ENCODE peak calls at places on chromosomes 16 and 17, in seven cellular contexts. Q, F, W, G, P, E and I are unnamed samples.

GRCh38 chr17:45857977-45858708 is 13.5 kb downstream of the SPPL2C start:
- DNase-seq in P (no peak), G (no peak), W (no peak), F (no peak), E (peak; percentile 63), Q (no peak), I (peak; percentile 79)

GRCh38 chr17:79249945-79250521 is 175.4 kb downstream of the ENGASE start:
- DNase-seq in Q (no peak), W (no peak), P (no peak), F (no peak), G (no peak), E (no peak), I (no peak)

GRCh38 chr16:75301804-75302203 is 50.4 kb upstream of the BCAR1 start:
- DNase-seq in P (no peak), E (no peak), G (no peak), W (no peak), Q (no peak), F (no peak), I (no peak)

GRCh38 chr16:76900285-76901263 is 290.4 kb upstream of the MON1B start:
- DNase-seq in Q (no peak), W (no peak), F (no peak), G (no peak), E (no peak), P (no peak), I (no peak)

GRCh38 chr16:11224096-11224893 is 31.7 kb downstream of the SOCS1 start:
- DNase-seq in Q (no peak), E (no peak), G (peak; percentile 38), F (no peak), W (no peak), P (no peak), I (peak; percentile 65)

GRCh38 chr16:14409563-14409962 is 220.5 kb downstream of the PARN start:
- DNase-seq in F (peak; percentile 98), E (peak; percentile 82), Q (no peak), W (no peak), P (peak; percentile 71), G (no peak), I (no peak)

GRCh38 chr17:66542967-66543525 is 240.6 kb downstream of the PRKCA start:
- DNase-seq in E (no peak), W (no peak), P (peak; percentile 59), F (peak; percentile 63), G (no peak), Q (no peak), I (no peak)

GRCh38 chr17:43846963-43847369 is at the start of gene CD300LG:
- DNase-seq in E (no peak), Q (no peak), F (no peak), G (no peak), W (no peak), P (no peak), I (no peak)

GRCh38 chr17:27817731-27818130 is 17.4 kb upstream of the NOS2 start:
- DNase-seq in F (peak; percentile 20), W (no peak), E (no peak), G (no peak), P (no peak), Q (no peak), I (no peak)

GRCh38 chr17:60823520-60823919 is 145.9 kb downstream of the BCAS3 start:
- DNase-seq in P (no peak), Q (no peak), F (no peak), E (no peak), W (no peak), G (no peak), I (no peak)

GRCh38 chr17:82321947-82322466 is 4.6 kb upstream of the CD7 start:
- DNase-seq in F (no peak), P (no peak), W (no peak), E (no peak), Q (no peak), G (no peak), I (no peak)

GRCh38 chr17:77492446-77493237 is 351.9 kb downstream of the SEC14L1 start:
- DNase-seq in W (no peak), F (no peak), G (no peak), P (no peak), Q (no peak), E (no peak), I (no peak)

GRCh38 chr16:5873221-5873620 is 775.6 kb upstream of the EEF2KMT start:
- DNase-seq in W (no peak), F (no peak), G (no peak), E (no peak), P (no peak), Q (no peak), I (no peak)

GRCh38 chr17:10755592-10756127 is 25.8 kb upstream of the TMEM220 start:
- DNase-seq in E (no peak), Q (no peak), P (no peak), W (no peak), F (no peak), G (no peak), I (no peak)

GRCh38 chr17:69967910-69968411 is 107.1 kb upstream of the KCNJ16 start:
- DNase-seq in G (no peak), Q (no peak), W (no peak), E (no peak), F (peak; percentile 90), P (peak; percentile 57), I (no peak)

GRCh38 chr17:60630352-60630751 is 30.4 kb downstream of the PPM1D start:
- DNase-seq in F (peak; percentile 58), W (no peak), G (no peak), P (peak; percentile 10), E (no peak), Q (no peak), I (no peak)

GRCh38 chr17:80104321-80104955 is 3.1 kb downstream of the GAA start:
- DNase-seq in E (no peak), P (no peak), G (no peak), Q (peak; percentile 86), F (no peak), W (peak; percentile 33), I (no peak)

GRCh38 chr17:67546578-67547527 is 169.8 kb downstream of the PITPNC1 start:
- DNase-seq in Q (no peak), P (peak; percentile 42), F (peak; percentile 62), G (no peak), E (no peak), W (no peak), I (no peak)

GRCh38 chr16:85974428-85975375 is 75.7 kb downstream of the IRF8 start:
- DNase-seq in W (no peak), G (no peak), E (peak; percentile 92), P (no peak), F (no peak), Q (no peak), I (no peak)

GRCh38 chr17:33072421-33073175 is 81.0 kb downstream of the SPACA3 start:
- DNase-seq in E (no peak), G (no peak), P (no peak), F (no peak), Q (no peak), W (no peak), I (no peak)

GRCh38 chr16:4176794-4177438 is 60.7 kb upstream of the ADCY9 start:
- DNase-seq in G (no peak), W (peak; percentile 47), E (peak; percentile 48), P (peak; percentile 79), F (peak; percentile 70), Q (peak; percentile 55), I (no peak)

GRCh38 chr16:10992112-10992511 is 47.7 kb downstream of the CLEC16A start:
- DNase-seq in P (peak; percentile 50), F (peak; percentile 83), E (no peak), W (no peak), Q (no peak), G (no peak), I (no peak)

GRCh38 chr17:64240741-64241347 is 22.2 kb downstream of the TEX2 start:
- DNase-seq in P (peak; percentile 78), E (no peak), G (no peak), F (peak; percentile 98), W (no peak), Q (no peak), I (no peak)

GRCh38 chr17:9371019-9371418 is 204.6 kb downstream of the STX8 start:
- DNase-seq in W (peak; percentile 90), P (no peak), E (no peak), G (no peak), Q (peak; percentile 93), F (peak; percentile 83), I (no peak)

GRCh38 chr16:48157794-48158193 is 2.0 kb upstream of the ABCC12 start:
- DNase-seq in W (no peak), F (no peak), G (no peak), P (no peak), Q (no peak), E (no peak), I (no peak)

GRCh38 chr16:69522732-69523404 is 42.9 kb upstream of the NFAT5 start:
- DNase-seq in G (no peak), F (no peak), E (peak; percentile 64), Q (no peak), P (no peak), W (peak; percentile 4), I (no peak)

GRCh38 chr16:78199325-78200022 is 100.0 kb downstream of the WWOX start:
- DNase-seq in E (peak; percentile 52), P (no peak), G (no peak), Q (no peak), W (no peak), F (no peak), I (no peak)

GRCh38 chr17:39939588-39940419 is 12.3 kb downstream of the LRRC3C start:
- DNase-seq in G (no peak), F (peak; percentile 96), Q (no peak), P (peak; percentile 73), E (no peak), W (no peak), I (no peak)